ENCODE peak calls at places on chromosome 3, in eight cellular contexts. D is naive thymus-derived CD4-positive, alpha-beta T cell; W is SJSA1; U is CD8-positive, alpha-beta memory T cell; X is kidney; E is mammary epithelial cell; P is astrocyte; C is right cardiac atrium. T is an unnamed sample. For H3K4me1, the result is how much of the 10 kb centered on the place peaks cover.

GRCh38 chr3:197749315-197749600 is 425 bp upstream of the FYTTD1 start:
- DNase-seq in P (peak), D (peak), X (no peak), U (no peak), E (peak), C (no peak), W (no peak), T (peak)

GRCh38 chr3:14145236-14145635 is 20.4 kb downstream of the TMEM43 start:
- DNase-seq in W (no peak), X (no peak), P (peak), U (no peak), C (no peak), D (no peak), E (no peak), T (no peak)

GRCh38 chr3:120892921-120893320 is 15.1 kb upstream of the STXBP5L start:
- DNase-seq in X (no peak), C (no peak), E (no peak), D (no peak), W (no peak), P (no peak), U (no peak), T (no peak)

GRCh38 chr3:168168743-168169142 is 73.0 kb upstream of the GOLIM4 start:
- DNase-seq in X (no peak), W (no peak), U (no peak), P (no peak), D (no peak), C (no peak), E (no peak), T (no peak)

GRCh38 chr3:146547235-146547835 is 2.9 kb upstream of the PLSCR1 start:
- DNase-seq in E (no peak), D (no peak), X (no peak), W (no peak), U (no peak), P (no peak), C (no peak), T (no peak)

GRCh38 chr3:43181202-43181910 is 75.5 kb upstream of the POMGNT2 start:
- DNase-seq in U (peak), C (no peak), E (peak), D (no peak), W (no peak), P (no peak), X (no peak), T (peak)

GRCh38 chr3:36149447-36149865 is 230.8 kb upstream of the STAC start:
- DNase-seq in P (no peak), U (no peak), X (no peak), E (peak), D (no peak), W (no peak), C (no peak), T (no peak)

GRCh38 chr3:52779411-52780297 is 2.3 kb downstream of the ITIH1 start:
- DNase-seq in E (no peak), P (no peak), C (no peak), W (no peak), U (no peak), X (no peak), D (no peak), T (no peak)

GRCh38 chr3:195698325-195699147 is 22.2 kb upstream of the MUC20 start:
- DNase-seq in X (no peak), C (no peak), U (no peak), P (no peak), D (no peak), W (peak), E (no peak), T (no peak)
- H3K4me3 ChIP-seq in X (no peak), C (no peak), U (no peak), P (no peak), D (no peak), W (no peak), E (no peak), T (no peak)

GRCh38 chr3:139117883-139118760 is 73.4 kb upstream of the PRR23C start:
- DNase-seq in E (no peak), P (no peak), D (no peak), X (no peak), C (no peak), W (no peak), U (no peak), T (no peak)

GRCh38 chr3:139121513-139122220 is 77.0 kb upstream of the PRR23C start:
- DNase-seq in D (no peak), X (peak), W (no peak), C (no peak), P (peak), U (no peak), E (no peak), T (no peak)

GRCh38 chr3:139118835-139119234 is 74.1 kb upstream of the PRR23C start:
- DNase-seq in W (no peak), X (peak), C (no peak), P (no peak), E (no peak), D (no peak), U (no peak), T (no peak)

GRCh38 chr3:139120336-139120971 is 75.8 kb upstream of the PRR23C start:
- DNase-seq in D (no peak), W (no peak), E (peak), U (no peak), C (no peak), X (peak), P (peak), T (no peak)

DNA sequence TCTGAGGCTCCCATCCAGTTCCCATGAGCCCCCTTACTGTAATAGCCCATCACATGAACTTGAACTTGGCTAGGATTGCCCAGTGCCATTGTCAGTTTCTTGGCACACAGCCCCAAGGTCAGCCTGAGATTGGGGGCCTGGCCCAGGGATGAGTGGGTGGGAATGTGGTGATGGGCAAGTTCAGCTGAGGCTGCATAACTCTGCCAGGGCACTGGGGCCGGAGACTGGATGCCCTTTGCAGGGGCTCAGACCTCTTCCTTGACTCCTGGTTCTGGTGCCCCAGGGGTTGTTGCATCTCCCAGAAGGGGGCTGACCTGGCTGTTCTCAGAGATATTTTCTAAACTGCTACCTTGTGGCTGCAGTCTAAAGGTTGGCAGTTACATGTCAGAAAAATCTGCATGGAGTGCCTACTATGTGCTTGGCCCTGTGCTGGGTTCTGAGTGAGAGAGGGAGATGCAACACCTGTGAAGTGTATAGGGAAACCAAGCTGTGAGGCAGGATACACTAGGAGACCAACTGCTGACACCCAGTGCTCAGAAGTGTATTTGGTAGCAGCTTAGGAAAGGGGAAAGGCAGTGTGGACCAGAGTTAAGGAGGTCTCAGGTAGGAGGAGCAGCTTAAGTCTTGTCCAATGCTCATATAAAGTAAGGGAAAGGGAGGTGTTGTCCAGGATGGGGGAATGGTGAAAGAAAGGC is 74.8 kb upstream of the PRR23C start:
- DNase-seq in P (no peak), X (peak), E (no peak), U (no peak), D (no peak), W (no peak), C (no peak), T (no peak)
- H3K27ac ChIP-seq in P (no peak), X (no peak), E (no peak), U (no peak), D (no peak), W (no peak), C (no peak), T (no peak)

DNA sequence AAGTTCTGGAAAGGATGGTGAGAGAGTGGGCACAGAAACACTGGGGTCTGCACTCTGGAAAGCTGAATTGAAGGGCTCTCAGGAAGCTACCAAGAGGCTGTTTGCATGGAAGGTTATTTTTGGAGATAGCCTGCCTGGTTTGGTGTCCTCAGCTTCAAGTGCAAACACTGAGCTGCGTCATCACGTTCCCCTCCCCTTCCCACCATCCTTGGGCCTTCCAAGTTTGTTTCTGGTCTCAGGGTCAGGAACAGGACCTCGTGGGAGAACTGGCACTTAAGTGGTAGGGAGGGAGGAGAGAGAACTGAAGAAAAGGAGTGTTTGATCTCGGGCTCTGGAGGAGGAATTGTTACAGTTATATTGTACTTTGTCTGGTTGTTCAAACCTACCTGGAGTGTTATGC is 10.6 kb downstream of the ST6GAL1 start:
- DNase-seq in X (no peak), U (no peak), E (no peak), C (peak), W (no peak), P (no peak), D (no peak), T (no peak)
- H3K4me1 ChIP-seq in X (under half), U (under half), E (under half), C (under half), W (under half), P (under half), D (under half), T (under half)

GRCh38 chr3:107242579-107242978 is 134.7 kb upstream of the CCDC54 start:
- DNase-seq in P (no peak), U (no peak), C (no peak), E (peak), D (no peak), X (no peak), W (no peak), T (no peak)
- H3K4me3 ChIP-seq in P (no peak), U (no peak), C (peak), E (peak), D (no peak), X (peak), W (peak), T (no peak)

GRCh38 chr3:44464509-44464908 is 13.0 kb downstream of the ZNF445 start:
- DNase-seq in D (no peak), W (no peak), P (no peak), X (no peak), C (no peak), E (no peak), U (no peak), T (no peak)

GRCh38 chr3:44467241-44467640 is 10.2 kb downstream of the ZNF445 start:
- DNase-seq in W (no peak), P (no peak), U (no peak), E (no peak), X (no peak), D (no peak), C (no peak), T (no peak)

GRCh38 chr3:44469914-44470313 is 7.6 kb downstream of the ZNF445 start:
- DNase-seq in E (no peak), X (no peak), P (no peak), U (no peak), W (no peak), C (no peak), D (no peak), T (no peak)

DNA sequence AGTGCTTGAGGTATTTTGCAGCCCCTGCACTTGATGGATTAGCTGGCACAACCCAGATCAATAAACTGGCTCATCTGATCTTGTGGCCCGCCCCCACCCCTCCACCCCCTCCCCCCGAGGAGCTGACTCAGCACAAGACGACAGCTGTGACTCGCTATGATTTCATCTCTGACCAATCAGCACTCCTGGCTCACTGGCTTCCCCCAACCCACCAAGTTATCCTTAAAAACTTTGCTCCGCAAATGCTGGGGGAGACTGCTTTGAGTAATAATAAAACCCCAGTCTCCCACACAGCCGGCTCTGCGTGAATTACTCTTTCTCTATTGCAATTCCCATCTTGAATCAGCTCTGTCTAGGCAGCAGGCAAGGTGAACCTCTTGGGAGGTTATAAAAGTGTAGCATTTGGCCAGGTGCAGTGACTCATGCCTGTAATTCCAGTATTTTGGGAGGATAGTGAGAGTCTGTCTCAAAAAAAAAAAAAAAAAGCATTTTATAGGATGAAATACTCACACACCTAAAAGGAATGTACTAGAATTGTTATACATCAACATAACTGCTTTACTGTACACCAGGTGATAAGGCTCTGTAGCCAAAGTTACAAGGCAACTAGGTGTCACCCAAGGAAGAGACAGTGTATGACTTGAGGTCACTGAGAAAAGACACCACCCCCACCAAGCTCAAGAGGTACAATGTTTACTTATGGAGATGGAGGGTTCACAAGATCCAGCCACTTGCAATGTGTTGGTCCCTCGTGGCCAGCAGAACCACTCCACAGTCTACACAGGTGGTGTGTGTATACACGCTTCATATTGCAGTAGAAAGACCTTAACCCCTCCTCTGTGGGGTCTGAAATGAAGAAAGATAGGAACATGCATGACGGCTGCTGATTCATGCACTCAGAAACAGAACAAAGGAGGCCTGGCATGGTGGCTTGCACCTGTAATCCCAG is 8.6 kb downstream of the ZNF445 start:
- DNase-seq in W (no peak), P (peak), E (peak), X (no peak), C (no peak), U (no peak), D (no peak), T (no peak)
- H3K27ac ChIP-seq in W (no peak), P (peak), E (peak), X (no peak), C (no peak), U (no peak), D (no peak), T (no peak)

GRCh38 chr3:188244395-188244861 is 90.5 kb downstream of the LPP start:
- DNase-seq in W (peak), D (no peak), C (no peak), E (peak), U (no peak), P (peak), X (no peak), T (no peak)

GRCh38 chr3:188246905-188247304 is 92.9 kb downstream of the LPP start:
- DNase-seq in E (no peak), X (no peak), D (no peak), C (no peak), W (no peak), U (no peak), P (no peak), T (no peak)

GRCh38 chr3:188253123-188253793 is 99.3 kb downstream of the LPP start:
- DNase-seq in E (no peak), U (no peak), W (no peak), D (no peak), P (no peak), X (no peak), C (no peak), T (no peak)

GRCh38 chr3:188243124-188243795 is 89.3 kb downstream of the LPP start:
- DNase-seq in E (peak), D (no peak), X (no peak), W (no peak), U (no peak), C (no peak), P (no peak), T (no peak)

DNA sequence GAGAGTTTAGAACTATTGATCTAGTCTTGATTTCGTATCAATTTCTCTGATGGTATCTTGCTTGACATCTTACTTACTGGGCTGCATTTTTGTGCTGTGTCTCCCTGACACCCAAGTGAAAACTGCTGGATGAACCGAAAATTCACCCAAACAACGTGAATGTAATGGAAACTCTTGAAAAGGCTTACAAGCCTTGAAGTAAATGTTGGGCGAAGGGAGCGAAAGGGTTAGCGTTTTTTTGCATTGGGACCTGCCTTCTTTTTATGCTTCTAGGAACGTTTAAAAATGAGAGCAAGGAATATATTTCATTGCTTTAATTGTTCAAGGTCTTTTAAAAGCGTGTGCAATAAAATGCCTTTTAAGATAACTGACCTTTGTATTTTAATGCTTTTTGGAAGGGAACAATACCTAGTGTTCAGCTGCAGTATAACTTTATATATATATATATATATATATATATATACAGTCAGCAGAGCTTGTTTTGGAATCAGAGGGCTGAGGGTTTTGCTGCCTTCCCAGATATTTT is 94.1 kb downstream of the LPP start:
- DNase-seq in E (no peak), C (no peak), U (no peak), X (no peak), D (no peak), P (no peak), W (no peak), T (no peak)
- H3K4me1 ChIP-seq in E (under half), C (under half), U (under half), X (under half), D (under half), P (under half), W (under half), T (under half)

GRCh38 chr3:71942432-71942831 is 157.5 kb upstream of the PROK2 start:
- DNase-seq in W (no peak), E (no peak), D (no peak), U (no peak), P (no peak), X (no peak), C (no peak), T (no peak)
- H3K4me3 ChIP-seq in W (no peak), E (no peak), D (no peak), U (no peak), P (no peak), X (no peak), C (no peak), T (no peak)

T was measured in CD4-positive, alpha-beta memory T cell.